ENCODE peak calls at places on chromosomes 2 and 18, in nine cellular contexts. I is IMR-90, S is ascending aorta, J is mammary epithelial cell, T is A549, Z is right cardiac atrium, V is keratinocyte, R is transverse colon, U is tibial artery. C is an unnamed sample.

GRCh38 chr2:65453916-65454315 is 21.5 kb upstream of the SPRED2 start:
- DNase-seq in Z (no peak), U (no peak), S (no peak), R (no peak), T (no peak), I (peak; percentile 11), J (peak; percentile 55), V (peak; percentile 58), C (no peak)

GRCh38 chr2:100814043-100814442 is 5.9 kb upstream of the NPAS2 start:
- DNase-seq in V (no peak), S (no peak), T (no peak), I (no peak), Z (no peak), U (no peak), J (no peak), R (no peak), C (no peak)

GRCh38 chr2:27494944-27495554 is at the start of gene FNDC4:
- DNase-seq in U (no peak), J (no peak), S (no peak), V (no peak), T (no peak), I (no peak), Z (peak; percentile 49), R (peak; percentile 15), C (peak; percentile 48)

GRCh38 chr2:69490486-69490885 is 53.3 kb upstream of the NFU1 start:
- DNase-seq in T (no peak), J (no peak), S (no peak), V (no peak), U (no peak), I (no peak), R (no peak), Z (no peak), C (no peak)

GRCh38 chr2:86143307-86143706 is 37.3 kb downstream of the PTCD3 start:
- DNase-seq in S (no peak), R (no peak), T (no peak), I (no peak), V (no peak), U (no peak), J (no peak), Z (no peak), C (no peak)

GRCh38 chr2:38178142-38178541 is 102.2 kb upstream of the CYP1B1 start:
- DNase-seq in Z (peak; percentile 46), S (peak; percentile 66), R (no peak), V (no peak), U (peak; percentile 76), I (no peak), T (no peak), J (peak; percentile 76), C (no peak)

GRCh38 chr2:60677376-60677775 is 78.7 kb upstream of the PAPOLG start:
- DNase-seq in V (no peak), J (no peak), Z (no peak), R (no peak), T (no peak), I (no peak), S (no peak), U (no peak), C (no peak)

GRCh38 chr2:46337208-46337994 is 40.2 kb downstream of the EPAS1 start:
- DNase-seq in V (no peak), J (peak; percentile 24), S (no peak), U (no peak), R (no peak), Z (no peak), T (no peak), I (no peak), C (no peak)

GRCh38 chr2:127680706-127681287 is 5.5 kb upstream of the LIMS2 start:
- DNase-seq in S (no peak), V (no peak), T (no peak), I (no peak), Z (no peak), J (no peak), U (no peak), R (no peak), C (no peak)

DNA sequence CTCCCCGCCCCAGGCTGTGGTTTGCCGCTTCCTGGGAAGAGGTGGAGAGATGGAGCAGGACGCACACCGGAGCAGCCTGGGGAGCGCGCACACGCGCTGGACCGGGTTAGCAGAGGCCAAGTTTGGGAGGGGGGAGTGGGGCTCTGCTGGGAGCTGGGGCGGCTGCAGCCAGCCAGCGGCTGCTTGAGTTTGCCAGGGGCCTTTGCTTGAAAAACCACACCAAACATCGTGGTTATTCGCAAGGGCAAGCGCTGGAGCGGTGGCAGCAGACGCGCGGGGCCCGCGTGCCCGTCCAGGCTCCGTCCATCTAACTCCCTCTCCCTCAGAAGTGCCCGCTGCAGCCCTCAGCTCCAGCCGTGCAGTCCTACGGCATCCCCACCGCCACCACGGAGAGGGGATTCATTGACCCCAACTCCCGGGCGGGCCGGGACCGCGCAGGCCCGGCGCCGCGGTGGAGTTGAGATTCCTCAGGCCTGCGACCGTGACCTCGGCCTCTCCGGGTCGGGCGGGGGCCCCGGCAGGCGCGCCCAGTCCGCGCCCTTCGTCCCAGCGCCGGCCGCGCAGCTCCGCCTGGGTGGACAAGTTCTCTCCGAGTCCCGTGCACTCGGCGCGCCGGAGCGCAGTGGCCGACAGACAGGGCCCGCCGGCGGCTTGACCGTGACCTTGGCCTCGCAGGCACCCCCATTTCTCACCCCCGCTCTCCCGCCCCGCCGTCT is 4.5 kb downstream of the PTGR3 start:
- DNase-seq in Z (peak; percentile 50), V (no peak), S (no peak), U (no peak), T (no peak), J (no peak), I (peak; percentile 36), R (peak; percentile 31), C (no peak)
- H3K4me3 ChIP-seq in Z (peak overlapping the region; percentile 45), V (peak overlapping the region; percentile 46), S (peak overlapping the region; percentile 51), U (peak overlapping the region; percentile 36), T (no peak overlapping the region), J (peak overlapping the region; percentile 25), I (peak overlapping the region; percentile 66), R (peak overlapping the region; percentile 58), C (peak overlapping the region; percentile 43)

DNA sequence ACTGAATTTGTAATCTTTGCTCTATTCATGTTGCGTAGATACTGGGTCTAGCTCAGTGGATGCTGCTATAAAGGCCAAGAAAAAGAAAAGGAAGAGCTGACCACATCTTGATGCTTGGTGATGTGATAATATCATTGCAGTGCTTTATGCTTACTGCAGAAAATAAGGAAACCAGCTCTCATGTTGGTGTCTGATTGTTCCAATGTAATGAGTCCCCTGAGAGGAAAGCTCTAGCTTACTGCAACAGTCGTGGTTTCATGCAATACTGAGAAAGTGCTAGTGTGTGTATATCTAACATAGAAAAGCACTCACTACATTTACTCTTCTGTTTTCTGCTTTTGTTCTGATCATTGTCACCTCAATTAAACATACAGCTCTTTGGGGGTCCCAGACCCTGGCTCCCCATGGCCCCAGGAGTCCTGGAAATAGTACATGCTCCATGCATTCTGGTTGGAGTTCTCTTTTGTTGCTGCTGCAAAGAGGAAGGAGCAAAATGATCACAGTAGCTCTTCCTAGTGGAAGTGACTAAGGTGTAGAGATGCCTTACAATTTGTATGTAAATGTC is 338.8 kb downstream of the CYRIA start:
- DNase-seq in V (no peak), Z (no peak), R (no peak), S (no peak), I (no peak), J (no peak), T (no peak), U (no peak), C (peak; percentile 93)
- H3K4me3 ChIP-seq in V (no peak overlapping the region), Z (no peak overlapping the region), R (no peak overlapping the region), S (no peak overlapping the region), I (no peak overlapping the region), J (no peak overlapping the region), T (no peak overlapping the region), U (no peak overlapping the region), C (no peak overlapping the region)

GRCh38 chr2:168075446-168075845 is 171.9 kb downstream of the STK39 start:
- DNase-seq in U (no peak), V (no peak), R (no peak), Z (no peak), I (peak; percentile 4), T (no peak), S (no peak), J (no peak), C (no peak)

GRCh38 chr2:168084267-168084781 is 163.1 kb downstream of the STK39 start:
- DNase-seq in S (no peak), Z (no peak), U (no peak), J (no peak), T (no peak), R (no peak), I (peak; percentile 7), V (no peak), C (no peak)

DNA sequence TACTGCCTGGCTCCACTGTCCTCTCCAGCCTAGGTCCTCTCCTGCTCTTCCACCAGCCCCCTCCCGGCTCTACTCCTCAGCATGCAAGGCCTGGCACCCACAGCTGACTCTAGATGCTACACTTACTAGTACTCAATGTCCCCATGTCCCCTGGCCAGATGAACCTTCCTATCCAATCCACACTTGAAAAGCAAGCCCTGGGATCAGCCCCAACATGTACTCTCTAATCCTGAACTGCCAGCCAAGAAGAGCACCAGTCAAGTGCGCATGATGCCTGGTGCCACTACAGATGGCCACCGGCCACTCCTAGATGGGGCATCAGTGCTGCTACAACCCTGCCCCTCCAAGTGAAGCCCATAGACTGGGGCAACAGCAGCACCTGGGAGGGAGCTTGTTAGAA is 168.2 kb downstream of the STK39 start:
- DNase-seq in U (no peak), V (no peak), J (no peak), Z (no peak), T (no peak), I (no peak), S (no peak), R (no peak), C (no peak)
- H3K4me3 ChIP-seq in U (no peak overlapping the region), V (no peak overlapping the region), J (no peak overlapping the region), Z (no peak overlapping the region), T (no peak overlapping the region), I (no peak overlapping the region), S (no peak overlapping the region), R (no peak overlapping the region), C (no peak overlapping the region)

GRCh38 chr2:234492687-234493086 is 4.2 kb downstream of the ARL4C start:
- DNase-seq in V (no peak), R (no peak), U (no peak), T (no peak), Z (no peak), I (no peak), J (no peak), S (no peak), C (no peak)

GRCh38 chr2:234490239-234491074 is 6.4 kb downstream of the ARL4C start:
- DNase-seq in S (no peak), U (no peak), T (no peak), J (no peak), Z (no peak), I (no peak), V (no peak), R (no peak), C (no peak)

GRCh38 chr2:234493117-234493516 is 3.8 kb downstream of the ARL4C start:
- DNase-seq in T (no peak), J (no peak), I (no peak), U (no peak), R (no peak), Z (no peak), S (no peak), V (no peak), C (no peak)

GRCh38 chr2:234491281-234491680 is 5.6 kb downstream of the ARL4C start:
- DNase-seq in U (no peak), T (no peak), I (no peak), Z (no peak), V (no peak), J (peak; percentile 33), S (no peak), R (no peak), C (no peak)

DNA sequence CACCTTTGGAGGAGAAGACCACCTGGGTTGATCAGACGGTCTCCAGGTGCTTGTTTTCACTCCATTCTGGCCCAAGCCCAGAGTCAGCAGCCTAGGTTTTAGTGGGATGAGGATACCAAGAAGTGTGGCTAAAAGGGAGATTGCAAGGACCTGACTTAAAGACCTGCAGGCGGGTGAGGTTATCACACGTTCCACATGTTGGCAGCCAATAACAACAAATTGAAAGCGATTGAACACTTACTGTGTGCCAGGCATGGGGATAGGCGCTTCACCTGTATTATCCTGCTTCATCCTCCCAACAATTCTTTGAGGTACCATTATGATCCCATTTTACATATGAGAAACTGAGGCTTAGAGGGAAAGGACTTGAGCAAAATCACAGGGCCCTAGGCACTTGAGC is 5.0 kb downstream of the ARL4C start:
- DNase-seq in S (no peak), I (no peak), V (no peak), J (peak; percentile 25), Z (no peak), T (no peak), R (no peak), U (no peak), C (no peak)
- H3K4me3 ChIP-seq in S (no peak overlapping the region), I (no peak overlapping the region), V (peak overlapping the region; percentile 95), J (peak overlapping the region; percentile 99), Z (no peak overlapping the region), T (no peak overlapping the region), R (no peak overlapping the region), U (no peak overlapping the region), C (no peak overlapping the region)